ENCODE peak calls at places on chromosomes 3 and 15, in six cellular contexts. F, S, W, U, K and J are unnamed samples.
A peak's percentile ranks its signal among the peaks of the same experiment; 100 is the strongest.

GRCh38 chr3:106423321-106424225 is 554.8 kb upstream of the CBLB start:
- DNase-seq in K (no peak), F (peak; percentile 28), W (no peak), S (no peak), U (no peak), J (no peak)

GRCh38 chr15:68081869-68082505 is 27.9 kb downstream of the PIAS1 start:
- DNase-seq in K (no peak), W (no peak), U (no peak), S (no peak), F (no peak), J (no peak)

GRCh38 chr3:142318331-142318730 is 92.9 kb upstream of the GK5 start:
- DNase-seq in W (no peak), F (no peak), U (no peak), S (no peak), K (no peak), J (no peak)

GRCh38 chr15:62927196-62927595 is 115.4 kb upstream of the TPM1 start:
- DNase-seq in U (no peak), K (no peak), S (no peak), W (no peak), F (no peak), J (no peak)

GRCh38 chr3:185786956-185787877 is 37.6 kb downstream of the IGF2BP2 start:
- DNase-seq in U (no peak), K (no peak), S (no peak), F (no peak), W (no peak), J (no peak)

GRCh38 chr3:62100233-62100989 is 272.9 kb downstream of the FEZF2 start:
- DNase-seq in W (no peak), K (no peak), U (no peak), S (no peak), F (no peak), J (no peak)

GRCh38 chr15:27486036-27486435 is 515.1 kb downstream of the GABRG3 start:
- DNase-seq in S (no peak), W (no peak), K (no peak), F (no peak), U (no peak), J (no peak)

GRCh38 chr3:149604125-149604851 is 53.5 kb downstream of the WWTR1 start:
- DNase-seq in U (no peak), K (no peak), S (no peak), F (peak; percentile 49), W (peak; percentile 36), J (no peak)

GRCh38 chr3:190847423-190847822 is 15.1 kb downstream of the GMNC start:
- DNase-seq in U (no peak), F (no peak), W (no peak), S (no peak), K (no peak), J (no peak)

GRCh38 chr15:74178326-74179100 is 5.0 kb downstream of the ISLR start:
- DNase-seq in K (no peak), F (no peak), S (peak; percentile 4), W (no peak), U (no peak), J (no peak)

GRCh38 chr3:100399341-100400071 is 1.4 kb downstream of the TOMM70 start:
- DNase-seq in W (no peak), K (peak; percentile 30), U (peak; percentile 2), F (no peak), S (no peak), J (peak; percentile 43)

GRCh38 chr3:28050895-28051294 is 190.5 kb upstream of the CMC1 start:
- DNase-seq in F (peak; percentile 91), S (no peak), U (no peak), W (no peak), K (no peak), J (no peak)

GRCh38 chr3:149657796-149658443 is at the start of gene WWTR1:
- DNase-seq in S (peak; percentile 97), U (peak; percentile 80), F (peak; percentile 94), K (peak; percentile 72), W (peak; percentile 96), J (peak; percentile 44)

GRCh38 chr3:87076951-87077350 is 86.0 kb upstream of the VGLL3 start:
- DNase-seq in W (no peak), U (no peak), K (no peak), F (peak; percentile 75), S (no peak), J (no peak)

GRCh38 chr15:73051402-73051810 is 857 bp upstream of the NEO1 start:
- DNase-seq in K (peak; percentile 86), F (no peak), S (peak; percentile 57), U (no peak), W (peak; percentile 47), J (no peak)

GRCh38 chr3:16600771-16601538 is 4.3 kb downstream of the DAZL start:
- DNase-seq in K (peak; percentile 69), F (peak; percentile 85), W (peak; percentile 78), S (peak; percentile 90), U (peak; percentile 57), J (peak; percentile 63)

GRCh38 chr3:49939858-49940666 is at the start of gene RBM6:
- DNase-seq in S (peak; percentile 99), U (peak; percentile 97), K (peak; percentile 97), W (peak; percentile 97), F (peak; percentile 98), J (peak; percentile 96)

DNA sequence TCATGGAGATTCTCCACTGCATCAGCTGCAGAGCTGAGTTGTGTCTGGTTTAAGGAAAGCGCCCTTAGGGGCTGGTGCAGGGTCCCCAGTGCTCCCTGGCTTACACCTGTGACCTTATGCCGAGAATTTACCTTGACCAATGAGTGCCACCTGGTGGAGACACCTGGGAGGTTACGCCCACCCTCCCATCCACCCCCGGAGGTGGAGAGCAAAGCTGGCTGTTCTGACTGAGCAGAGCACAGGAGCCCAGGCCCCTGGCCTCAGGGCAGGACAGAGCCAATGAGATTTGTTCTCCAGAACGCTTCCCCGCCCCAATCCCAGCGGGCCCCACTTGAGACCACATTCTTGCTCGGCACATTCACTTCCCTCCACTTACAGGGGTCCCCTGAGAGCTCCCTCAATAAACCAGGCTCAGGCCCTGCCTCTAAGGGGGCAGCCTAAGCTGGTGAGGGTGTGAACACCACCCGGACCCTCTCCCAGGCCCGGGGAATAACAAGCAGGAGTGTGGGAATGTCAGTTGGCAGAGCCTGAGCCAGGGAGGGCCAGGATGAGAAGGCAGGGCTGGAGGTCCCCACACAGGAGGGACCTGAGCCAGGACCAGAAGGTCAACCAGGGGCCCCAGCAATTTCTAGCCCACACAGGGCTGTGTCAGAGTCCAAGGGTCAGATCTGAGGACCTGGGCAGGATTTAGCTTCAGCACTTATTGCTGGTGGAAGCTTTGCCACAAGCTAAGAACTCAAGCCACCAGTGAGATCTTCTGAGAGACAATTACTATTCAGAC is 117.1 kb downstream of the TPRA1 start:
- DNase-seq in U (peak; percentile 44), K (peak; percentile 42), F (no peak), W (peak; percentile 87), S (no peak), J (no peak)
- TF ChIP-seq CTCF in U (peak; percentile 30), K (no peak), F (peak; percentile 14), W (peak; percentile 61), S (no peak), J (peak; percentile 11)

GRCh38 chr15:54481819-54482218 is 503.6 kb downstream of the UNC13C start:
- DNase-seq in W (peak; percentile 18), F (no peak), U (no peak), S (no peak), K (no peak), J (no peak)
- TF ChIP-seq CTCF in W (no peak), F (no peak), U (no peak), S (no peak), K (no peak), J (no peak)

GRCh38 chr15:59746777-59747176 is 57.7 kb upstream of the BNIP2 start:
- DNase-seq in K (no peak), W (no peak), F (no peak), U (no peak), S (no peak), J (no peak)

DNA sequence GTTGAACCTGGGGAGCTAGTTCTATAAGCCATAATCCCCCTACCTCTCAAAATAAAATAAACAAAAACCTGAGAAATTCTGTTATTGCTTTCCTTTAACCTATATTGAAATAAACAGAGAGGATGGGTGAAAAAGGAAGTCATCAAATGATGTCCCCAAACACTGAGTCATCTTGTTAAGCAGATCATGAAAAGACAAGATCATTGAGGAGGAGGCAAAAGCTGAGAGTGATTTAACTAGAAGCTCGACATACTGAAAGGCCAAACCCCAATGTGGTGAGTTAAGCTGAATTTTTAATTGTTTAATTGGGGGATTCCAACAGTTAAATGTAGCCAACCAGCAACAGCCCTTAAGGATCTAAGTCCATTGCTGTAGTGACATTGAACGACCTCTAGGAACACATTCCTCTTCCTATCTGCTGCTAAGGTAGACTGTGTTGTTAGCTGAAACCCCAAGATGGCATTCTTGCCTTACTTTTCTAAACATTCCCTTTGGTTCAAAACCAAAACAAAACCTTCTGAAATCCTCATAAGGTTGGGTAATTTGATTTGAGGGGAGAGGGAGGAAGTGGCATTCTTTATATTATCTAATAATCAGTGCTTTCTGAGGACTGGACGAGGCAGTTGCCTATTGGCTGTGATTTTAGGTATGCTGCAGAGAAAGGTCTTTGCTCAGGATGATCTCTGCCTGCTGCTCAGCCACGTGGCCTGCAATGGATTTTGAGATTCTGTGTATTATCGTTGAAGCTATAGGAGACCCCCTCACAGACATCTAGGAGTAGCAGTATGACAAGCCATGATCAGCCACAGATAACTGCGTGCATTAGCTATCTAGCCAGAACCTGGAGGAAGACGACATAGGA is 62.7 kb upstream of the BNIP2 start:
- DNase-seq in S (no peak), K (no peak), W (no peak), U (peak; percentile 8), F (peak; percentile 16), J (no peak)
- TF ChIP-seq CTCF in S (peak; percentile 13), K (no peak), W (peak; percentile 30), U (peak; percentile 39), F (peak; percentile 24), J (no peak)

DNA sequence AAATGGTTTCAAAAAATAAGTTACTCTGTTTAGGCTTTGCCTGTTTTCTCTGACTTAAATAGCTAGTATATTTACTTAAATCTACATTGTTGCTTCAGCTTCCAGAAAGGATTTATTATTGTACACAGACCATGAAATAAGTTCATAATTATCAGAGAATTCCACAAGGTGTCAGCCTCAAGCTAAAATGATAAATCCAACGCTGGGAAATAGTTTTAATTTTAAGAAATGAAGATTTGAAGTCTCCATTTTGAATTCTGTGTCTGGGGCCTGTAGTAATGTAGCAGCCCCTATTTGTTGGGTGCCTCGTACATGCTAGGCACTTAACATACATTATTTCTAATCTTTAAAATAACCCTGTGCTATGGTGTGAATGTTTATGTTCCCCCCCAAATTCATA is 92.6 kb upstream of the KCNMB2 start:
- DNase-seq in U (no peak), S (no peak), W (no peak), F (peak; percentile 5), K (no peak), J (no peak)
- TF ChIP-seq CTCF in U (no peak), S (no peak), W (no peak), F (no peak), K (no peak), J (no peak)

GRCh38 chr15:79673416-79674123 is 223.2 kb downstream of the MTHFS start:
- DNase-seq in F (peak; percentile 73), U (no peak), W (no peak), S (no peak), K (no peak), J (no peak)
- TF ChIP-seq CTCF in F (peak; percentile 2), U (no peak), W (no peak), S (no peak), K (no peak), J (no peak)

GRCh38 chr3:182843478-182843877 is 50.2 kb downstream of the ATP11B start:
- DNase-seq in W (no peak), K (no peak), F (peak; percentile 30), S (no peak), U (no peak), J (no peak)

GRCh38 chr3:182837855-182838454 is 44.7 kb downstream of the ATP11B start:
- DNase-seq in S (no peak), U (peak; percentile 15), W (no peak), K (no peak), F (peak; percentile 56), J (no peak)
- TF ChIP-seq CTCF in S (peak; percentile 23), U (peak; percentile 45), W (no peak), K (no peak), F (peak; percentile 52), J (peak; percentile 55)